ENCODE peak calls at places on chromosomes 1 and 21, in nine cellular contexts. One of them, this sample, is unnamed.

GRCh38 chr1:84374991-84375838 is 23.1 kb upstream of the DNASE2B start:
- DNase-seq in MCF 10A: no peak
- DNase-seq in activated T-cell treated with anti-CD3 and anti-CD28 coated beads for 1 hour: no peak
- DNase-seq in A172: no peak
- DNase-seq in BJ: peak
- DNase-seq in iris pigment epithelial cell: no peak
- DNase-seq in stimulated activated CD4-positive, alpha-beta T cell treated with anti-CD3 and anti-CD28 coated beads, Interleukin-4, amount 100 ng/mL, for 48 hours: no peak
- DNase-seq in Kasumi-1: no peak
- DNase-seq in CD8-positive, alpha-beta memory T cell: no peak
- DNase-seq in this sample: no peak

GRCh38 chr1:1099506-1100183 is 16.2 kb downstream of the C1orf159 start:
- DNase-seq in BJ: no peak
- DNase-seq in Kasumi-1: no peak
- DNase-seq in MCF 10A: no peak
- DNase-seq in A172: no peak
- DNase-seq in CD8-positive, alpha-beta memory T cell: no peak
- DNase-seq in activated T-cell treated with anti-CD3 and anti-CD28 coated beads for 1 hour: no peak
- DNase-seq in iris pigment epithelial cell: no peak
- DNase-seq in stimulated activated CD4-positive, alpha-beta T cell treated with anti-CD3 and anti-CD28 coated beads, Interleukin-4, amount 100 ng/mL, for 48 hours: no peak
- DNase-seq in this sample: no peak

GRCh38 chr1:21775985-21776562 is 6.9 kb downstream of the USP48 start:
- DNase-seq in BJ: peak
- DNase-seq in activated T-cell treated with anti-CD3 and anti-CD28 coated beads for 1 hour: no peak
- DNase-seq in iris pigment epithelial cell: peak
- DNase-seq in CD8-positive, alpha-beta memory T cell: no peak
- DNase-seq in Kasumi-1: no peak
- DNase-seq in A172: no peak
- DNase-seq in stimulated activated CD4-positive, alpha-beta T cell treated with anti-CD3 and anti-CD28 coated beads, Interleukin-4, amount 100 ng/mL, for 48 hours: no peak
- DNase-seq in MCF 10A: no peak
- DNase-seq in this sample: no peak

GRCh38 chr1:203272633-203273205 is 32.6 kb upstream of the BTG2 start:
- DNase-seq in activated T-cell treated with anti-CD3 and anti-CD28 coated beads for 1 hour: no peak
- DNase-seq in A172: no peak
- DNase-seq in stimulated activated CD4-positive, alpha-beta T cell treated with anti-CD3 and anti-CD28 coated beads, Interleukin-4, amount 100 ng/mL, for 48 hours: no peak
- DNase-seq in MCF 10A: no peak
- DNase-seq in CD8-positive, alpha-beta memory T cell: no peak
- DNase-seq in Kasumi-1: no peak
- DNase-seq in BJ: no peak
- DNase-seq in iris pigment epithelial cell: no peak
- DNase-seq in this sample: no peak

GRCh38 chr1:37423810-37424209 is 50.6 kb upstream of the ZC3H12A start:
- DNase-seq in iris pigment epithelial cell: no peak
- DNase-seq in CD8-positive, alpha-beta memory T cell: no peak
- DNase-seq in activated T-cell treated with anti-CD3 and anti-CD28 coated beads for 1 hour: no peak
- DNase-seq in Kasumi-1: no peak
- DNase-seq in stimulated activated CD4-positive, alpha-beta T cell treated with anti-CD3 and anti-CD28 coated beads, Interleukin-4, amount 100 ng/mL, for 48 hours: no peak
- DNase-seq in MCF 10A: no peak
- DNase-seq in BJ: no peak
- DNase-seq in A172: peak
- DNase-seq in this sample: no peak

GRCh38 chr1:181126289-181126688 is 37.8 kb downstream of the IER5 start:
- DNase-seq in Kasumi-1: no peak
- DNase-seq in iris pigment epithelial cell: no peak
- DNase-seq in MCF 10A: no peak
- DNase-seq in BJ: no peak
- DNase-seq in A172: no peak
- DNase-seq in activated T-cell treated with anti-CD3 and anti-CD28 coated beads for 1 hour: no peak
- DNase-seq in stimulated activated CD4-positive, alpha-beta T cell treated with anti-CD3 and anti-CD28 coated beads, Interleukin-4, amount 100 ng/mL, for 48 hours: no peak
- DNase-seq in CD8-positive, alpha-beta memory T cell: no peak
- DNase-seq in this sample: no peak

GRCh38 chr1:182674346-182675246 is 9.8 kb downstream of the RGS8 start:
- DNase-seq in activated T-cell treated with anti-CD3 and anti-CD28 coated beads for 1 hour: no peak
- DNase-seq in MCF 10A: no peak
- DNase-seq in Kasumi-1: no peak
- DNase-seq in stimulated activated CD4-positive, alpha-beta T cell treated with anti-CD3 and anti-CD28 coated beads, Interleukin-4, amount 100 ng/mL, for 48 hours: no peak
- DNase-seq in BJ: no peak
- DNase-seq in CD8-positive, alpha-beta memory T cell: no peak
- DNase-seq in iris pigment epithelial cell: peak
- DNase-seq in A172: peak
- DNase-seq in this sample: peak

GRCh38 chr1:147756336-147756735 is 4.1 kb downstream of the GJA5 start:
- DNase-seq in iris pigment epithelial cell: no peak
- DNase-seq in activated T-cell treated with anti-CD3 and anti-CD28 coated beads for 1 hour: no peak
- DNase-seq in Kasumi-1: peak
- DNase-seq in stimulated activated CD4-positive, alpha-beta T cell treated with anti-CD3 and anti-CD28 coated beads, Interleukin-4, amount 100 ng/mL, for 48 hours: no peak
- DNase-seq in BJ: no peak
- DNase-seq in MCF 10A: peak
- DNase-seq in CD8-positive, alpha-beta memory T cell: no peak
- DNase-seq in A172: no peak
- DNase-seq in this sample: no peak

GRCh38 chr1:208003241-208003640 is 92.3 kb upstream of the CD34 start:
- DNase-seq in Kasumi-1: no peak
- DNase-seq in stimulated activated CD4-positive, alpha-beta T cell treated with anti-CD3 and anti-CD28 coated beads, Interleukin-4, amount 100 ng/mL, for 48 hours: no peak
- DNase-seq in iris pigment epithelial cell: no peak
- DNase-seq in activated T-cell treated with anti-CD3 and anti-CD28 coated beads for 1 hour: no peak
- DNase-seq in A172: no peak
- DNase-seq in CD8-positive, alpha-beta memory T cell: no peak
- DNase-seq in MCF 10A: no peak
- DNase-seq in BJ: no peak
- DNase-seq in this sample: no peak

GRCh38 chr21:20999567-21000169 is 1.5 kb downstream of the NCAM2 start:
- DNase-seq in Kasumi-1: peak
- DNase-seq in stimulated activated CD4-positive, alpha-beta T cell treated with anti-CD3 and anti-CD28 coated beads, Interleukin-4, amount 100 ng/mL, for 48 hours: peak
- DNase-seq in iris pigment epithelial cell: peak
- DNase-seq in A172: peak
- DNase-seq in CD8-positive, alpha-beta memory T cell: no peak
- DNase-seq in MCF 10A: peak
- DNase-seq in activated T-cell treated with anti-CD3 and anti-CD28 coated beads for 1 hour: no peak
- DNase-seq in BJ: no peak
- DNase-seq in this sample: peak

GRCh38 chr1:168609133-168609715 is 32.8 kb downstream of the XCL1 start:
- DNase-seq in MCF 10A: peak
- DNase-seq in activated T-cell treated with anti-CD3 and anti-CD28 coated beads for 1 hour: no peak
- DNase-seq in CD8-positive, alpha-beta memory T cell: no peak
- DNase-seq in stimulated activated CD4-positive, alpha-beta T cell treated with anti-CD3 and anti-CD28 coated beads, Interleukin-4, amount 100 ng/mL, for 48 hours: no peak
- DNase-seq in Kasumi-1: peak
- DNase-seq in BJ: no peak
- DNase-seq in A172: peak
- DNase-seq in iris pigment epithelial cell: peak
- DNase-seq in this sample: peak